ENCODE peak calls at places on chromosome 22, in ten cellular contexts. H is endothelial cell of umbilical vein; B is MM.1S; O is CD8-positive, alpha-beta T cell; W is spleen; N is testis; X is H9; D is PC-3; M is colonic mucosa; F is suprapubic skin. L is an unnamed sample.

GRCh38 chr22:19522881-19523239 is 1.4 kb downstream of the CLDN5 start:
- DNase-seq in F (peak; percentile 69), W (no peak), B (no peak), M (no peak), O (no peak), N (no peak), X (no peak), D (no peak), H (no peak), L (no peak)

GRCh38 chr22:44220727-44221680 is 40.3 kb downstream of the PARVG start:
- DNase-seq in D (no peak), F (no peak), N (no peak), M (no peak), X (no peak), O (no peak), B (no peak), H (no peak), W (no peak), L (peak; percentile 17)

GRCh38 chr22:49500076-49500460 is 327.6 kb downstream of the BRD1 start:
- DNase-seq in M (no peak), D (no peak), F (no peak), B (no peak), X (no peak), N (no peak), H (no peak), O (no peak), W (no peak), L (no peak)

GRCh38 chr22:32175751-32176644 is 16.9 kb upstream of the C22orf42 start:
- DNase-seq in O (no peak), D (no peak), H (no peak), N (no peak), M (no peak), X (peak; percentile 69), W (no peak), B (no peak), F (peak; percentile 63), L (no peak)

GRCh38 chr22:16568425-16568758 is 24.2 kb downstream of the CCT8L2 start:
- DNase-seq in O (no peak), M (no peak), H (no peak), B (no peak), N (no peak), D (no peak), W (no peak), X (no peak), F (no peak), L (no peak)

GRCh38 chr22:48955351-48956311 is 872.0 kb downstream of the BRD1 start:
- DNase-seq in O (no peak), D (no peak), B (no peak), X (peak; percentile 14), W (peak; percentile 64), N (peak; percentile 12), F (peak; percentile 74), M (peak; percentile 1), H (no peak), L (peak; percentile 25)

GRCh38 chr22:44550666-44551491 is 52.8 kb upstream of the RTL6 start:
- DNase-seq in D (peak; percentile 76), O (no peak), N (peak; percentile 71), H (peak; percentile 1), B (no peak), W (no peak), F (peak; percentile 65), X (no peak), M (peak; percentile 63), L (peak; percentile 51)

GRCh38 chr22:34297536-34298120 is 377.4 kb upstream of the LARGE1 start:
- DNase-seq in D (no peak), H (no peak), M (no peak), W (no peak), O (no peak), X (no peak), N (no peak), F (no peak), B (no peak), L (no peak)

GRCh38 chr22:28188480-28188879 is 269.4 kb upstream of the PITPNB start:
- DNase-seq in M (no peak), N (no peak), F (no peak), W (no peak), B (no peak), H (no peak), D (no peak), O (no peak), X (peak; percentile 43), L (no peak)

GRCh38 chr22:19431641-19432091 is at the start of gene HIRA:
- DNase-seq in H (peak; percentile 73), X (peak; percentile 72), B (peak; percentile 81), W (peak; percentile 96), F (peak; percentile 92), D (peak; percentile 72), N (peak; percentile 70), O (peak; percentile 83), M (peak; percentile 80), L (peak; percentile 83)

GRCh38 chr22:20021196-20022181 is 579 bp downstream of the TANGO2 start:
- DNase-seq in D (peak; percentile 46), M (peak; percentile 47), W (no peak), F (no peak), N (peak; percentile 68), X (no peak), H (peak; percentile 42), B (peak; percentile 12), O (no peak), L (peak; percentile 64)

GRCh38 chr22:39992088-39992826 is 2.5 kb upstream of the FAM83F start:
- DNase-seq in W (no peak), F (no peak), X (no peak), N (no peak), H (no peak), M (no peak), O (no peak), D (no peak), B (no peak), L (no peak)

GRCh38 chr22:29308791-29309262 is 2.4 kb downstream of the GAS2L1 start:
- DNase-seq in F (no peak), W (no peak), O (no peak), M (no peak), B (no peak), N (no peak), H (peak; percentile 49), D (peak; percentile 76), X (no peak), L (no peak)
- H3K27ac ChIP-seq in F (peak overlapping the region; percentile 91), W (peak overlapping the region; percentile 85), O (no peak overlapping the region), M (peak overlapping the region; percentile 6), B (no peak overlapping the region), N (peak overlapping the region; percentile 54), H (peak overlapping the region; percentile 87), D (peak overlapping the region; percentile 97), X (no peak overlapping the region), L (peak overlapping the region; percentile 27)

GRCh38 chr22:46631113-46631512 is 10.9 kb downstream of the GRAMD4 start:
- DNase-seq in W (no peak), F (no peak), X (no peak), N (no peak), D (no peak), O (no peak), M (no peak), B (no peak), H (no peak), L (no peak)
- H3K4me1 ChIP-seq in W (peaks cover 12% of the 10 kb centered on the region), F (peaks cover 45% of the 10 kb centered on the region), X (no peaks in the 10 kb centered on the region), N (no peaks in the 10 kb centered on the region), D (no peaks in the 10 kb centered on the region), O (no peaks in the 10 kb centered on the region), M (no peaks in the 10 kb centered on the region), B (no peaks in the 10 kb centered on the region), H (no peaks in the 10 kb centered on the region), L (peaks cover 4% of the 10 kb centered on the region)

GRCh38 chr22:26377170-26377825 is 51.8 kb upstream of the ASPHD2 start:
- DNase-seq in N (no peak), F (no peak), X (peak; percentile 47), M (no peak), H (no peak), D (no peak), O (no peak), B (no peak), W (no peak), L (no peak)

GRCh38 chr22:26383968-26384576 is 45.0 kb upstream of the ASPHD2 start:
- DNase-seq in D (no peak), H (no peak), N (no peak), X (no peak), O (no peak), M (no peak), W (no peak), B (no peak), F (no peak), L (no peak)

GRCh38 chr22:26385164-26385563 is 43.9 kb upstream of the ASPHD2 start:
- DNase-seq in D (no peak), O (no peak), H (no peak), M (no peak), N (no peak), F (no peak), B (no peak), X (no peak), W (no peak), L (no peak)

GRCh38 chr22:26374645-26375044 is 54.4 kb upstream of the ASPHD2 start:
- DNase-seq in N (no peak), X (no peak), O (no peak), F (no peak), B (no peak), M (no peak), D (no peak), H (no peak), W (no peak), L (no peak)

GRCh38 chr22:26380072-26380471 is 49.0 kb upstream of the ASPHD2 start:
- DNase-seq in D (no peak), B (no peak), F (no peak), H (no peak), W (no peak), N (no peak), O (no peak), M (no peak), X (no peak), L (no peak)
- H3K27me3 ChIP-seq in D (peaks cover 45% of the 10 kb centered on the region), B (peaks cover 3% of the 10 kb centered on the region), F (peaks cover 52% of the 10 kb centered on the region), H (peaks cover 13% of the 10 kb centered on the region), W (peaks cover 5% of the 10 kb centered on the region), N (no peaks in the 10 kb centered on the region), O (no peaks in the 10 kb centered on the region), M (no peaks in the 10 kb centered on the region), X (no peaks in the 10 kb centered on the region), L (no peaks in the 10 kb centered on the region)

GRCh38 chr22:50577987-50578775 is at the start of gene CPT1B:
- DNase-seq in D (no peak), W (no peak), B (no peak), O (no peak), N (no peak), M (no peak), H (no peak), X (no peak), F (no peak), L (no peak)
- H3K27ac ChIP-seq in D (no peak within 1 kb of the TSS), W (no peak within 1 kb of the TSS), B (no peak within 1 kb of the TSS), O (no peak within 1 kb of the TSS), N (no peak within 1 kb of the TSS), M (no peak within 1 kb of the TSS), H (no peak within 1 kb of the TSS), X (no peak within 1 kb of the TSS), F (no peak within 1 kb of the TSS), L (peak within 1 kb of the TSS; percentile 90)

L was measured in lung.